ENCODE peak calls at places on chromosomes 4 and X, in seven cellular contexts. B, R, C, O, T, K and L are unnamed samples.

GRCh38 chrX:54422168-54422567 is 18.0 kb upstream of the TSR2 start:
- DNase-seq in B (no peak), R (no peak), C (no peak), O (no peak), T (no peak), K (no peak), L (no peak)

GRCh38 chrX:48741834-48742233 is 19.7 kb upstream of the GLOD5 start:
- DNase-seq in B (no peak), R (no peak), C (no peak), O (no peak), T (no peak), K (no peak), L (no peak)

GRCh38 chr4:158459085-158459820 is 62.4 kb upstream of the RXFP1 start:
- DNase-seq in B (no peak), R (peak; percentile 19), C (no peak), O (no peak), T (no peak), K (no peak), L (no peak)

GRCh38 chrX:11386001-11386523 is 92.8 kb downstream of the AMELX start:
- DNase-seq in B (no peak), R (no peak), C (no peak), O (no peak), T (no peak), K (no peak), L (no peak)

GRCh38 chrX:11867610-11868345 is 109.7 kb downstream of the MSL3 start:
- DNase-seq in B (no peak), R (no peak), C (no peak), O (no peak), T (no peak), K (no peak), L (no peak)

GRCh38 chr4:25180524-25181131 is 20.4 kb upstream of the SEPSECS start:
- DNase-seq in B (peak; percentile 70), R (no peak), C (no peak), O (peak; percentile 32), T (no peak), K (no peak), L (no peak)

GRCh38 chrX:69158166-69159040 is 6.8 kb downstream of the PJA1 start:
- DNase-seq in B (peak; percentile 50), R (no peak), C (peak; percentile 85), O (no peak), T (peak; percentile 54), K (peak; percentile 53), L (no peak)

GRCh38 chr4:163505374-163505773 is 10.9 kb downstream of the TMA16 start:
- DNase-seq in B (no peak), R (no peak), C (no peak), O (no peak), T (no peak), K (no peak), L (no peak)

GRCh38 chr4:57676394-57676793 is 566.2 kb upstream of the IGFBP7 start:
- DNase-seq in B (no peak), R (no peak), C (no peak), O (no peak), T (no peak), K (no peak), L (no peak)

GRCh38 chr4:23614284-23614892 is 275.5 kb downstream of the PPARGC1A start:
- DNase-seq in B (peak; percentile 0), R (no peak), C (no peak), O (no peak), T (no peak), K (no peak), L (no peak)

GRCh38 chrX:69627744-69628143 is 11.8 kb downstream of the EDA start:
- DNase-seq in B (no peak), R (no peak), C (no peak), O (no peak), T (no peak), K (no peak), L (no peak)

GRCh38 chr4:101256222-101256621 is 91.1 kb downstream of the PPP3CA start:
- DNase-seq in B (no peak), R (no peak), C (no peak), O (no peak), T (no peak), K (no peak), L (no peak)

GRCh38 chr4:70511365-70511764 is 7.0 kb upstream of the AMTN start:
- DNase-seq in B (no peak), R (no peak), C (no peak), O (no peak), T (no peak), K (no peak), L (no peak)

GRCh38 chrX:152915541-152916241 is 17.8 kb downstream of the ZNF185 start:
- DNase-seq in B (no peak), R (no peak), C (no peak), O (peak; percentile 18), T (no peak), K (no peak), L (no peak)

GRCh38 chr4:141540643-141541042 is 95.7 kb upstream of the IL15 start:
- DNase-seq in B (no peak), R (no peak), C (no peak), O (no peak), T (no peak), K (no peak), L (no peak)

GRCh38 chr4:74094227-74094626 is 4.8 kb downstream of the CXCL2 start:
- DNase-seq in B (no peak), R (no peak), C (no peak), O (no peak), T (no peak), K (no peak), L (no peak)

GRCh38 chr4:120007171-120007894 is 59.3 kb downstream of the MAD2L1 start:
- DNase-seq in B (no peak), R (no peak), C (no peak), O (no peak), T (no peak), K (no peak), L (no peak)

GRCh38 chrX:46959101-46959500 is 46.9 kb downstream of the JADE3 start:
- DNase-seq in B (no peak), R (no peak), C (no peak), O (no peak), T (no peak), K (no peak), L (no peak)

GRCh38 chrX:135596495-135596894 is 76.0 kb downstream of the INTS6L start:
- DNase-seq in B (peak; percentile 38), R (peak; percentile 77), C (no peak), O (peak; percentile 38), T (no peak), K (no peak), L (peak; percentile 42)

GRCh38 chr4:7358100-7358735 is 76.5 kb downstream of the PSAPL1 start:
- DNase-seq in B (no peak), R (no peak), C (peak; percentile 76), O (peak; percentile 42), T (no peak), K (no peak), L (no peak)

GRCh38 chr4:41410049-41410448 is 127.9 kb upstream of the LIMCH1 start:
- DNase-seq in B (no peak), R (no peak), C (no peak), O (no peak), T (no peak), K (no peak), L (no peak)

GRCh38 chrX:28398352-28398751 is 188.9 kb upstream of the IL1RAPL1 start:
- DNase-seq in B (no peak), R (no peak), C (no peak), O (peak; percentile 13), T (no peak), K (no peak), L (no peak)

GRCh38 chr4:104629601-104630000 is 134.9 kb upstream of the CXXC4 start:
- DNase-seq in B (no peak), R (no peak), C (no peak), O (no peak), T (no peak), K (no peak), L (no peak)

GRCh38 chr4:128308986-128309385 is 21.4 kb upstream of the PGRMC2 start:
- DNase-seq in B (no peak), R (no peak), C (no peak), O (no peak), T (no peak), K (no peak), L (no peak)

GRCh38 chrX:70089575-70090297 is 27.5 kb downstream of the OTUD6A start:
- DNase-seq in B (no peak), R (no peak), C (no peak), O (no peak), T (no peak), K (no peak), L (no peak)

GRCh38 chr4:3700736-3701135 is 65.4 kb upstream of the ADRA2C start:
- DNase-seq in B (no peak), R (peak; percentile 58), C (no peak), O (no peak), T (no peak), K (no peak), L (peak; percentile 14)

GRCh38 chr4:56241500-56241899 is 145.8 kb downstream of the AASDH start:
- DNase-seq in B (no peak), R (no peak), C (no peak), O (no peak), T (no peak), K (no peak), L (no peak)

GRCh38 chr4:3248811-3249661 is at the start of gene MSANTD1:
- DNase-seq in B (peak; percentile 27), R (no peak), C (no peak), O (no peak), T (no peak), K (no peak), L (no peak)

GRCh38 chr4:113449407-113449974 is 312.0 kb downstream of the CAMK2D start:
- DNase-seq in B (no peak), R (no peak), C (no peak), O (no peak), T (no peak), K (no peak), L (no peak)

GRCh38 chr4:139458543-139458942 is 4.6 kb downstream of the RAB33B start:
- DNase-seq in B (no peak), R (no peak), C (no peak), O (no peak), T (no peak), K (no peak), L (no peak)
- H3K4me1 ChIP-seq in B (peaks cover 40% of the 10 kb centered on the region), R (peaks cover 23% of the 10 kb centered on the region), C (peaks cover 20% of the 10 kb centered on the region), O (peaks cover 24% of the 10 kb centered on the region), T (no peaks in the 10 kb centered on the region), K (peaks cover 27% of the 10 kb centered on the region), L (peaks cover 38% of the 10 kb centered on the region)

GRCh38 chr4:4865705-4866123 is 6.2 kb downstream of the MSX1 start:
- DNase-seq in B (no peak), R (no peak), C (no peak), O (no peak), T (no peak), K (no peak), L (no peak)
- H3K4me3 ChIP-seq in B (no peak overlapping the region), R (no peak overlapping the region), C (peak overlapping the region; percentile 23), O (no peak overlapping the region), T (peak overlapping the region; percentile 31), K (no peak overlapping the region), L (peak overlapping the region; percentile 18)

GRCh38 chr4:1783011-1783410 is 10.1 kb upstream of the FGFR3 start:
- DNase-seq in B (no peak), R (no peak), C (no peak), O (no peak), T (no peak), K (no peak), L (no peak)
- H3K4me1 ChIP-seq in B (no peaks in the 10 kb centered on the region), R (no peaks in the 10 kb centered on the region), C (no peaks in the 10 kb centered on the region), O (peaks cover 10% of the 10 kb centered on the region), T (no peaks in the 10 kb centered on the region), K (no peaks in the 10 kb centered on the region), L (peaks cover 5% of the 10 kb centered on the region)

DNA sequence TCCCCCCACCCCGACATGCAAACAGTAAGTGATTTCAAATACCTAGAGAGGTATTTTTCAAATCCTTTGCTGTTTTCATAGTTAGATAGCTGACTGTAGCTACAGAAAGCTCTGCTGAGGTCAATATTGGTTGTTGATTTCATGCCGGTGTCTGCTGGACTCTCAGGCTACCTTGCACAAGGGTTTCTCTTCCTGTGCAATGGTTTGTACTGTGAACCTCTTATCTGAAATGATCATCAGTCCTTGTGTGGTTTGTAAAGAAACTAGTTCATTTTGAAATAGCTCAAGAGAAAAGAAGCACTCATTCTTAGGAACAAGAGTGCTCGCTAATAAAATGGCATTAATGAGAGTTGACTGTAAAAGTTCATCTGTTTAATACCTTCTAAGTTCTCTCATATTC is 2.1 kb downstream of the MTM1 start:
- DNase-seq in B (peak; percentile 56), R (no peak), C (no peak), O (no peak), T (no peak), K (no peak), L (no peak)
- H3K4me3 ChIP-seq in B (peak overlapping the region; percentile 86), R (no peak overlapping the region), C (no peak overlapping the region), O (no peak overlapping the region), T (no peak overlapping the region), K (no peak overlapping the region), L (peak overlapping the region; percentile 70)